ENCODE peak calls at places on chromosome 2, in ten cellular contexts. Q is upper lobe of right lung; I is aorta; B is upper lobe of left lung; W is spleen; M is naive thymus-derived CD4-positive, alpha-beta T cell; P is hepatocyte; Y is A673; O is A549; R is mammary epithelial cell. K is an unnamed sample.
A peak's percentile ranks its signal among the peaks of the same experiment; 100 is the strongest.

GRCh38 chr2:215401896-215402379 is 33.9 kb downstream of the FN1 start:
- DNase-seq in Q (no peak), I (no peak), B (no peak), W (no peak), M (no peak), P (no peak), Y (peak; percentile 33), O (no peak), R (peak; percentile 81), K (peak; percentile 82)

GRCh38 chr2:120678926-120679325 is 56.7 kb upstream of the GLI2 start:
- DNase-seq in Q (peak; percentile 54), I (no peak), B (no peak), W (peak; percentile 62), M (no peak), P (no peak), Y (no peak), O (no peak), R (no peak), K (no peak)

GRCh38 chr2:157837851-157838441 is 38.2 kb downstream of the ACVR1 start:
- DNase-seq in Q (no peak), I (no peak), B (no peak), W (no peak), M (no peak), P (peak; percentile 35), Y (peak; percentile 41), O (no peak), R (peak; percentile 11), K (peak; percentile 63)

GRCh38 chr2:241190291-241190981 is 2.0 kb downstream of the ANO7 start:
- DNase-seq in Q (no peak), I (no peak), B (peak; percentile 76), W (no peak), M (no peak), P (no peak), Y (no peak), O (peak; percentile 26), R (no peak), K (no peak)

GRCh38 chr2:128545085-128545484 is 226.4 kb upstream of the HS6ST1 start:
- DNase-seq in Q (no peak), I (no peak), B (no peak), W (peak; percentile 50), M (no peak), P (no peak), Y (no peak), O (no peak), R (no peak), K (no peak)

GRCh38 chr2:143217512-143218136 is 88.4 kb downstream of the ARHGAP15 start:
- DNase-seq in Q (no peak), I (no peak), B (no peak), W (no peak), M (no peak), P (no peak), Y (no peak), O (no peak), R (no peak), K (no peak)

GRCh38 chr2:28193552-28194383 is 198.9 kb upstream of the FOSL2 start:
- DNase-seq in Q (no peak), I (no peak), B (no peak), W (no peak), M (no peak), P (no peak), Y (no peak), O (no peak), R (peak; percentile 21), K (no peak)

GRCh38 chr2:119408221-119408619 is 23.4 kb upstream of the TMEM37 start:
- DNase-seq in Q (no peak), I (peak; percentile 65), B (peak; percentile 40), W (no peak), M (no peak), P (peak; percentile 38), Y (peak; percentile 89), O (no peak), R (no peak), K (peak; percentile 24)

GRCh38 chr2:17245921-17246320 is 272.3 kb downstream of the RAD51AP2 start:
- DNase-seq in Q (no peak), I (no peak), B (no peak), W (no peak), M (no peak), P (peak; percentile 22), Y (peak; percentile 25), O (no peak), R (no peak), K (no peak)

GRCh38 chr2:241719093-241719492 is 15.3 kb upstream of the D2HGDH start:
- DNase-seq in Q (no peak), I (no peak), B (no peak), W (no peak), M (no peak), P (no peak), Y (no peak), O (no peak), R (no peak), K (no peak)

GRCh38 chr2:24917086-24917485 is 3.0 kb downstream of the ADCY3 start:
- DNase-seq in Q (no peak), I (no peak), B (no peak), W (peak; percentile 44), M (no peak), P (no peak), Y (no peak), O (no peak), R (no peak), K (peak; percentile 35)

GRCh38 chr2:64629329-64629781 is 24.4 kb downstream of the SERTAD2 start:
- DNase-seq in Q (no peak), I (no peak), B (no peak), W (no peak), M (no peak), P (peak; percentile 57), Y (no peak), O (no peak), R (no peak), K (no peak)

GRCh38 chr2:3062476-3063260 is 314.9 kb downstream of the EIPR1 start:
- DNase-seq in Q (no peak), I (no peak), B (no peak), W (no peak), M (no peak), P (no peak), Y (no peak), O (no peak), R (no peak), K (no peak)
- H3K9me3 ChIP-seq in Q (no peaks in the 10 kb centered on the region), I (no peaks in the 10 kb centered on the region), B (no peaks in the 10 kb centered on the region), W (no peaks in the 10 kb centered on the region), M (no peaks in the 10 kb centered on the region), P (no peaks in the 10 kb centered on the region), Y (no peaks in the 10 kb centered on the region), O (no peaks in the 10 kb centered on the region), R (peaks cover 4% of the 10 kb centered on the region), K (no peaks in the 10 kb centered on the region)

GRCh38 chr2:113264713-113265403 is 13.9 kb downstream of the PAX8 start:
- DNase-seq in Q (no peak), I (no peak), B (no peak), W (no peak), M (no peak), P (no peak), Y (no peak), O (no peak), R (no peak), K (no peak)

GRCh38 chr2:113273031-113273551 is 5.6 kb downstream of the PAX8 start:
- DNase-seq in Q (no peak), I (no peak), B (no peak), W (no peak), M (peak; percentile 28), P (peak; percentile 57), Y (peak; percentile 21), O (peak; percentile 53), R (no peak), K (peak; percentile 46)

GRCh38 chr2:113272463-113272862 is 6.3 kb downstream of the PAX8 start:
- DNase-seq in Q (no peak), I (no peak), B (no peak), W (no peak), M (no peak), P (no peak), Y (no peak), O (no peak), R (no peak), K (no peak)

GRCh38 chr2:113266431-113266830 is 12.3 kb downstream of the PAX8 start:
- DNase-seq in Q (no peak), I (no peak), B (no peak), W (no peak), M (no peak), P (no peak), Y (no peak), O (no peak), R (no peak), K (no peak)

DNA sequence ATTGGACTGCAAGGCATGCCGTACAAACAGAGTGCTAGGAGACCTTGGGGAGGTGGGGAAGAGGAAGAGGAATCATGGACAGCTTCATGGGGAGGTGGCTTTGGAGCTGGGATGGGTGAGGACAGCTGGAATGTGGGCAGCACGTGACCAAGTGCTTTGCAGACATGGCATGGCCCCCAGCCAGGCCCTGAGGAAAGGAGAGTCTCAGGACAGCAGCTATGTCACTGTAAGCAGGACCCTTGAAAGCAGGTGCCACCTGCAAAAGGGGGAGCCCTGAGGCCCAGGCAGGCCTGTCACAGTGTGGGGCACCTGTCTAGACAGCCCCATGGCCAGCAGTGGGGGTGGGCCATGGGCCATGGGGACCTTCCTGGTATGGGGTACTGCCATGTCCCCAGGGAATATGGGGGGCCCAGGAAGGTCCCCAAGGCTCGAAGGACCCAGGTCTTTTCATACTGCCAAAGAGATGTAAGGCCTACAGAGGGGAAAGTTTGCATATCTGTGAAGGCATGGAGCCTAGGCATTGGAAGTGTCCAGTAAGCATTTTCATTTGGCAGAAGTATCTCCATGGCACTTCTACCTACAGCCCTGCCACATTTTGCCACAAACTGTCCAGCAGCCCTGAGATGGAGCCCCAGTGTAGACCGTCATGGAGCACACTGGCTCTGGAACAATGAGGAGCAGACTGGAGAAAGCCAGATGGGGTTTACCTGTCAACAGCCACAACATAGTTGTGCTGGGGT is 9.9 kb downstream of the PAX8 start:
- DNase-seq in Q (no peak), I (no peak), B (no peak), W (no peak), M (no peak), P (no peak), Y (no peak), O (no peak), R (no peak), K (no peak)
- H3K4me1 ChIP-seq in Q (no peaks in the 10 kb centered on the region), I (no peaks in the 10 kb centered on the region), B (peaks cover 2% of the 10 kb centered on the region), W (no peaks in the 10 kb centered on the region), M (peaks cover 9% of the 10 kb centered on the region), P (no peaks in the 10 kb centered on the region), Y (no peaks in the 10 kb centered on the region), O (peaks cover 17% of the 10 kb centered on the region), R (no peaks in the 10 kb centered on the region), K (no peaks in the 10 kb centered on the region)

GRCh38 chr2:231533777-231534125 is 3.5 kb upstream of the NMUR1 start:
- DNase-seq in Q (peak; percentile 46), I (peak; percentile 37), B (peak; percentile 48), W (no peak), M (no peak), P (no peak), Y (no peak), O (no peak), R (no peak), K (no peak)
- H3K27ac ChIP-seq in Q (no peak overlapping the region), I (no peak overlapping the region), B (no peak overlapping the region), W (no peak overlapping the region), M (no peak overlapping the region), P (no peak overlapping the region), Y (no peak overlapping the region), O (no peak overlapping the region), R (no peak overlapping the region), K (no peak overlapping the region)

DNA sequence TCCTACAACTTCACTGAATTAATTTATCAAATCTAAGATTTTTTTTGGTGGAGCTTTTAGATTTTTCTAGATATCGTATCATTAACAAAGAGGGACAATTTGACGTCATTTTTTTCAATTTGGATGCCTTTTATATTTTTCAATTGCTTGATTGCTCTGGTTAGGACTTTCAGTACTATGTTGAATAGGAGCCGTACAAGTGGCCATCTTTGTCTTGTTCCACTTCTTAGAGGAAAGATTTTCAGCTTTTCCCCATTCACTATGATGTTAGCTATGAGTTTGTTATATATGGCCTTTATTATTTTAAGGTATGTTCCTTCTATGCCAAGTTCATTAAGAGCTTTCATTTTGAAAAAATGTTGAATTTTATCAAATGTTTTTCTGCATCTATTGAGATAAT is 86.4 kb upstream of the MYCN start:
- DNase-seq in Q (no peak), I (no peak), B (no peak), W (no peak), M (no peak), P (no peak), Y (no peak), O (no peak), R (no peak), K (no peak)
- H3K9me3 ChIP-seq in Q (no peaks in the 10 kb centered on the region), I (no peaks in the 10 kb centered on the region), B (no peaks in the 10 kb centered on the region), W (no peaks in the 10 kb centered on the region), M (no peaks in the 10 kb centered on the region), P (no peaks in the 10 kb centered on the region), Y (no peaks in the 10 kb centered on the region), O (no peaks in the 10 kb centered on the region), R (peaks cover 4% of the 10 kb centered on the region), K (no peaks in the 10 kb centered on the region)

K was measured in GM23248.